ENCODE peak calls at places on chromosomes 3 and 15, in ten cellular contexts. S, R, Q, C, H, Z, M, B, U and X are unnamed samples.
A peak's percentile ranks its signal among the peaks of the same experiment; 100 is the strongest.

GRCh38 chr3:190369701-190370295 is 18.2 kb upstream of the CLDN16 start:
- DNase-seq in S (no peak), R (no peak), Q (no peak), C (no peak), H (no peak), Z (no peak), M (no peak), B (no peak), U (no peak), X (no peak)

GRCh38 chr3:123089611-123090301 is 22.9 kb downstream of the PDIA5 start:
- DNase-seq in S (peak; percentile 90), R (no peak), Q (no peak), C (no peak), H (no peak), Z (no peak), M (no peak), B (no peak), U (no peak), X (no peak)

GRCh38 chr15:62853833-62854210 is 188.7 kb upstream of the TPM1 start:
- DNase-seq in S (no peak), R (no peak), Q (no peak), C (no peak), H (peak; percentile 31), Z (no peak), M (no peak), B (no peak), U (no peak), X (no peak)

GRCh38 chr3:106827515-106828213 is 549.6 kb upstream of the CCDC54 start:
- DNase-seq in S (no peak), R (no peak), Q (no peak), C (no peak), H (peak; percentile 58), Z (peak; percentile 82), M (peak; percentile 36), B (no peak), U (no peak), X (no peak)

GRCh38 chr3:72316501-72317279 is 531.6 kb downstream of the SHQ1 start:
- DNase-seq in S (no peak), R (no peak), Q (no peak), C (no peak), H (no peak), Z (no peak), M (no peak), B (no peak), U (no peak), X (peak; percentile 58)

GRCh38 chr3:52236424-52236886 is 2.5 kb downstream of the TWF2 start:
- DNase-seq in S (peak; percentile 31), R (no peak), Q (no peak), C (no peak), H (no peak), Z (no peak), M (no peak), B (no peak), U (no peak), X (no peak)

GRCh38 chr15:32957219-32957618 is 237.3 kb downstream of the FMN1 start:
- DNase-seq in S (no peak), R (no peak), Q (no peak), C (no peak), H (no peak), Z (no peak), M (no peak), B (peak; percentile 11), U (no peak), X (no peak)

GRCh38 chr15:55389276-55389631 is 18.9 kb downstream of the CCPG1 start:
- DNase-seq in S (no peak), R (no peak), Q (peak; percentile 67), C (no peak), H (no peak), Z (peak; percentile 58), M (peak; percentile 76), B (no peak), U (no peak), X (no peak)

GRCh38 chr3:13548696-13549512 is at the start of gene FBLN2:
- DNase-seq in S (peak; percentile 82), R (no peak), Q (no peak), C (peak; percentile 6), H (peak; percentile 78), Z (no peak), M (no peak), B (peak; percentile 10), U (no peak), X (no peak)

GRCh38 chr3:66763294-66763693 is 234.8 kb upstream of the KBTBD8 start:
- DNase-seq in S (no peak), R (no peak), Q (no peak), C (no peak), H (no peak), Z (peak; percentile 50), M (peak; percentile 86), B (no peak), U (no peak), X (no peak)

GRCh38 chr3:177051419-177051818 is 145.9 kb downstream of the TBL1XR1 start:
- DNase-seq in S (no peak), R (peak; percentile 64), Q (no peak), C (no peak), H (peak; percentile 34), Z (no peak), M (no peak), B (no peak), U (no peak), X (no peak)

GRCh38 chr3:161854232-161854771 is 357.7 kb downstream of the OTOL1 start:
- DNase-seq in S (no peak), R (peak; percentile 2), Q (no peak), C (peak; percentile 2), H (peak; percentile 85), Z (peak; percentile 94), M (peak; percentile 50), B (no peak), U (no peak), X (no peak)

GRCh38 chr15:87639305-87640011 is 617.1 kb downstream of the NTRK3 start:
- DNase-seq in S (no peak), R (no peak), Q (no peak), C (no peak), H (peak; percentile 68), Z (peak; percentile 44), M (no peak), B (no peak), U (no peak), X (no peak)

GRCh38 chr3:12553921-12554391 is 2.9 kb upstream of the MKRN2 start:
- DNase-seq in S (peak; percentile 39), R (no peak), Q (no peak), C (no peak), H (no peak), Z (peak; percentile 46), M (peak; percentile 46), B (peak; percentile 25), U (no peak), X (peak; percentile 50)

GRCh38 chr3:195583831-195584542 is at the start of gene APOD:
- DNase-seq in S (peak; percentile 80), R (peak; percentile 40), Q (no peak), C (no peak), H (no peak), Z (no peak), M (peak; percentile 24), B (no peak), U (no peak), X (no peak)